ENCODE peak calls at places on chromosomes 16 and 17, in eight cellular contexts. S is ovary, O is endothelial cell of umbilical vein, N is transverse colon, Q is breast epithelium, C is IMR-90, Z is prostate gland, P is HepG2. Y is an unnamed sample.
A peak's percentile ranks its signal among the peaks of the same experiment; 100 is the strongest.

GRCh38 chr16:68412061-68412460 is 36.2 kb downstream of the SMPD3 start:
- DNase-seq in S (no peak), O (no peak), N (no peak), Q (no peak), C (no peak), Z (no peak), P (no peak), Y (no peak)

GRCh38 chr17:66976781-66977201 is 12.3 kb downstream of the CACNG4 start:
- DNase-seq in S (no peak), O (no peak), N (no peak), Q (no peak), C (no peak), Z (no peak), P (no peak), Y (no peak)

GRCh38 chr16:57700801-57701551 is 6.4 kb downstream of the DRC7 start:
- DNase-seq in S (no peak), O (peak; percentile 13), N (no peak), Q (no peak), C (no peak), Z (no peak), P (peak; percentile 81), Y (peak; percentile 57)

GRCh38 chr17:57649731-57650484 is 95.2 kb downstream of the CCDC182 start:
- DNase-seq in S (no peak), O (no peak), N (no peak), Q (no peak), C (peak; percentile 66), Z (no peak), P (no peak), Y (no peak)

GRCh38 chr17:81828656-81829055 is 4.4 kb downstream of the MCRIP1 start:
- DNase-seq in S (no peak), O (no peak), N (no peak), Q (no peak), C (no peak), Z (no peak), P (no peak), Y (no peak)

GRCh38 chr16:47142469-47143328 is 1.0 kb downstream of the NETO2 start:
- DNase-seq in S (peak; percentile 16), O (peak; percentile 59), N (peak; percentile 36), Q (no peak), C (peak; percentile 44), Z (no peak), P (no peak), Y (no peak)

GRCh38 chr16:75580-76501 is 2.2 kb upstream of the MPG start:
- DNase-seq in S (peak; percentile 91), O (peak; percentile 41), N (peak; percentile 71), Q (peak; percentile 76), C (peak; percentile 86), Z (no peak), P (peak; percentile 82), Y (peak; percentile 97)

GRCh38 chr16:27367463-27368357 is 34.3 kb upstream of the IL21R start:
- DNase-seq in S (peak; percentile 59), O (peak; percentile 82), N (peak; percentile 88), Q (peak; percentile 59), C (peak; percentile 63), Z (peak; percentile 65), P (peak; percentile 56), Y (peak; percentile 72)

GRCh38 chr16:57240872-57241271 is 4.2 kb upstream of the ARL2BP start:
- DNase-seq in S (no peak), O (no peak), N (no peak), Q (no peak), C (no peak), Z (no peak), P (no peak), Y (no peak)

GRCh38 chr17:2986925-2987324 is 76.5 kb downstream of the OR1D5 start:
- DNase-seq in S (no peak), O (no peak), N (no peak), Q (no peak), C (no peak), Z (no peak), P (no peak), Y (peak; percentile 49)

GRCh38 chr16:79805621-79806020 is 205.1 kb upstream of the MAF start:
- DNase-seq in S (no peak), O (no peak), N (no peak), Q (no peak), C (no peak), Z (no peak), P (no peak), Y (no peak)

GRCh38 chr16:56289412-56289811 is 98.1 kb downstream of the GNAO1 start:
- DNase-seq in S (no peak), O (no peak), N (no peak), Q (no peak), C (no peak), Z (no peak), P (no peak), Y (no peak)

GRCh38 chr16:84593825-84594724 is 23.8 kb downstream of the COTL1 start:
- DNase-seq in S (peak; percentile 44), O (no peak), N (peak; percentile 84), Q (no peak), C (no peak), Z (no peak), P (peak; percentile 36), Y (no peak)

GRCh38 chr17:48841395-48841831 is 10.6 kb downstream of the CALCOCO2 start:
- DNase-seq in S (no peak), O (peak; percentile 80), N (no peak), Q (no peak), C (peak; percentile 76), Z (peak; percentile 54), P (no peak), Y (no peak)

GRCh38 chr17:74466785-74467158 is 338 bp downstream of the CD300A start:
- DNase-seq in S (no peak), O (no peak), N (no peak), Q (no peak), C (no peak), Z (no peak), P (no peak), Y (no peak)

GRCh38 chr17:7969434-7969833 is 33.0 kb upstream of the GUCY2D start:
- DNase-seq in S (no peak), O (no peak), N (no peak), Q (no peak), C (no peak), Z (no peak), P (no peak), Y (no peak)

GRCh38 chr17:63835167-63835720 is 7.2 kb downstream of the SMARCD2 start:
- DNase-seq in S (no peak), O (no peak), N (no peak), Q (no peak), C (no peak), Z (no peak), P (no peak), Y (no peak)
- H3K4me3 ChIP-seq in S (no peak overlapping the region), O (no peak overlapping the region), N (no peak overlapping the region), Q (no peak overlapping the region), C (no peak overlapping the region), Z (no peak overlapping the region), P (no peak overlapping the region), Y (no peak overlapping the region)

GRCh38 chr17:42403150-42403549 is 14.9 kb upstream of the STAT3 start:
- DNase-seq in S (no peak), O (no peak), N (peak; percentile 38), Q (no peak), C (no peak), Z (no peak), P (no peak), Y (no peak)
- TF ChIP-seq CTCF in S (no peak), O (peak; percentile 12), N (no peak), Q (no peak), C (peak; percentile 26), Z (no peak), P (peak; percentile 68), Y (no peak)

GRCh38 chr16:88789593-88789992 is 4.6 kb upstream of the PIEZO1 start:
- DNase-seq in S (no peak), O (no peak), N (peak; percentile 10), Q (no peak), C (no peak), Z (no peak), P (no peak), Y (no peak)

GRCh38 chr16:88796278-88796677 is 7.3 kb upstream of the CDT1 start:
- DNase-seq in S (no peak), O (no peak), N (no peak), Q (no peak), C (no peak), Z (no peak), P (no peak), Y (no peak)

GRCh38 chr16:88790312-88791150 is 5.5 kb upstream of the PIEZO1 start:
- DNase-seq in S (no peak), O (no peak), N (peak; percentile 62), Q (no peak), C (peak; percentile 24), Z (no peak), P (no peak), Y (no peak)

GRCh38 chr16:88792668-88793587 is 7.9 kb upstream of the PIEZO1 start:
- DNase-seq in S (no peak), O (no peak), N (no peak), Q (no peak), C (no peak), Z (no peak), P (no peak), Y (no peak)

DNA sequence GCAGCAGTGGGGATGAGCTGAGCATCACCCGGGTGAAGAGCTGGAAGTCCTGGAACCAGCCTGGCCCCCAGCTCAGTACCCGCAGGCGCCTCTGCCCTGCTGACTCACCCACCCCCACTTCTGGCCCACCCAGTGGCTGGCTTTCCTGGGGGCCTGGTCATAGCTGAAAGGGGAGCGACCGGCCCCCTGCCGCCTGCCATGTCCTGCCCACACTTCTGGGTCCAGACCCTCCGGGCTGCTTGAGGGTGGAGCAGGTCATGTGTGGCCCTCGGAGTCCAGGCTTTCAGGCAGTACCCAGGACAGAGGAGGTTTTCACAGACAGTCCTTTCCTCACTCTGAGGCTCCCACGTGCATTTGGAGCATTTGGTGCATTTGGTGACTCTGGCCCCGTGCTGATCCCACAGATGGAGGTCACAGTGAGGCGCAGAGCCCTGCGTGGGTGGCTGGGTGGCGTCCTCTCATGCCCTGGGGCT is 7.1 kb upstream of the PIEZO1 start:
- DNase-seq in S (no peak), O (no peak), N (no peak), Q (no peak), C (no peak), Z (no peak), P (no peak), Y (no peak)
- TF ChIP-seq POLR2A in S (no peak), O (no peak), N (no peak), Q (no peak), C (no peak), Z (no peak), P (no peak), Y (no peak)

GRCh38 chr17:76076765-76077581 is 2.0 kb upstream of the ZACN start:
- DNase-seq in S (no peak), O (no peak), N (no peak), Q (no peak), C (peak; percentile 41), Z (no peak), P (no peak), Y (no peak)
- H3K4me3 ChIP-seq in S (no peak overlapping the region), O (no peak overlapping the region), N (no peak overlapping the region), Q (no peak overlapping the region), C (no peak overlapping the region), Z (no peak overlapping the region), P (no peak overlapping the region), Y (no peak overlapping the region)

GRCh38 chr16:10368984-10369551 is 16.8 kb upstream of the ATF7IP2 start:
- DNase-seq in S (no peak), O (no peak), N (no peak), Q (no peak), C (no peak), Z (no peak), P (peak; percentile 47), Y (no peak)
- TF ChIP-seq CTCF in S (no peak), O (peak; percentile 23), N (no peak), Q (no peak), C (no peak), Z (no peak), P (peak; percentile 54), Y (no peak)